ENCODE peak calls at places on chromosome 5, in eight cellular contexts. One of them, this sample, is unnamed.

GRCh38 chr5:137372386-137373160 is 126.6 kb downstream of the SPOCK1 start:
- DNase-seq in left lung: no peak
- DNase-seq in transverse colon: no peak
- DNase-seq in SK-N-SH: no peak
- DNase-seq in ascending aorta: no peak
- DNase-seq in left ventricle myocardium inferior: no peak
- DNase-seq in OCI-LY7: no peak
- DNase-seq in cardiac fibroblast: peak
- DNase-seq in this sample: peak

GRCh38 chr5:105168806-105169205 is 1606.2 kb upstream of the NUDT12 start:
- DNase-seq in transverse colon: no peak
- DNase-seq in left lung: no peak
- DNase-seq in ascending aorta: no peak
- DNase-seq in OCI-LY7: no peak
- DNase-seq in SK-N-SH: no peak
- DNase-seq in cardiac fibroblast: peak
- DNase-seq in left ventricle myocardium inferior: no peak
- DNase-seq in this sample: no peak

GRCh38 chr5:150153957-150154617 is 1.6 kb downstream of the PDGFRB start:
- DNase-seq in ascending aorta: no peak
- DNase-seq in transverse colon: no peak
- DNase-seq in OCI-LY7: peak
- DNase-seq in SK-N-SH: no peak
- DNase-seq in cardiac fibroblast: peak
- DNase-seq in left lung: no peak
- DNase-seq in left ventricle myocardium inferior: no peak
- DNase-seq in this sample: peak

GRCh38 chr5:149869266-149869875 is 75.2 kb downstream of the PDE6A start:
- DNase-seq in left lung: no peak
- DNase-seq in cardiac fibroblast: no peak
- DNase-seq in transverse colon: peak
- DNase-seq in OCI-LY7: no peak
- DNase-seq in ascending aorta: no peak
- DNase-seq in left ventricle myocardium inferior: no peak
- DNase-seq in SK-N-SH: no peak
- DNase-seq in this sample: no peak

GRCh38 chr5:124395287-124395686 is 351.2 kb downstream of the ZNF608 start:
- DNase-seq in cardiac fibroblast: no peak
- DNase-seq in ascending aorta: no peak
- DNase-seq in transverse colon: no peak
- DNase-seq in SK-N-SH: peak
- DNase-seq in left lung: peak
- DNase-seq in left ventricle myocardium inferior: no peak
- DNase-seq in OCI-LY7: no peak
- DNase-seq in this sample: no peak

GRCh38 chr5:172002310-172002709 is 4.1 kb downstream of the FBXW11 start:
- DNase-seq in ascending aorta: no peak
- DNase-seq in left ventricle myocardium inferior: no peak
- DNase-seq in SK-N-SH: peak
- DNase-seq in left lung: no peak
- DNase-seq in OCI-LY7: peak
- DNase-seq in cardiac fibroblast: peak
- DNase-seq in transverse colon: no peak
- DNase-seq in this sample: peak

GRCh38 chr5:180401236-180401907 is 48.2 kb upstream of the GFPT2 start:
- DNase-seq in transverse colon: no peak
- DNase-seq in cardiac fibroblast: no peak
- DNase-seq in left lung: no peak
- DNase-seq in OCI-LY7: no peak
- DNase-seq in left ventricle myocardium inferior: no peak
- DNase-seq in SK-N-SH: no peak
- DNase-seq in ascending aorta: no peak
- DNase-seq in this sample: no peak

GRCh38 chr5:144427871-144428270 is 257.2 kb downstream of the KCTD16 start:
- DNase-seq in left lung: no peak
- DNase-seq in transverse colon: no peak
- DNase-seq in left ventricle myocardium inferior: no peak
- DNase-seq in OCI-LY7: no peak
- DNase-seq in ascending aorta: no peak
- DNase-seq in cardiac fibroblast: peak
- DNase-seq in SK-N-SH: no peak
- DNase-seq in this sample: no peak

GRCh38 chr5:148833925-148834324 is 7.5 kb downstream of the ADRB2 start:
- DNase-seq in OCI-LY7: peak
- DNase-seq in transverse colon: no peak
- DNase-seq in left lung: no peak
- DNase-seq in left ventricle myocardium inferior: no peak
- DNase-seq in ascending aorta: no peak
- DNase-seq in SK-N-SH: no peak
- DNase-seq in cardiac fibroblast: no peak
- DNase-seq in this sample: no peak

GRCh38 chr5:139738777-139739611 is 56.6 kb upstream of the PSD2 start:
- DNase-seq in ascending aorta: no peak
- DNase-seq in cardiac fibroblast: no peak
- DNase-seq in transverse colon: no peak
- DNase-seq in left lung: no peak
- DNase-seq in OCI-LY7: no peak
- DNase-seq in SK-N-SH: no peak
- DNase-seq in left ventricle myocardium inferior: no peak
- DNase-seq in this sample: no peak

GRCh38 chr5:150519978-150520377 is 12.0 kb downstream of the NDST1 start:
- DNase-seq in left ventricle myocardium inferior: no peak
- DNase-seq in left lung: no peak
- DNase-seq in SK-N-SH: no peak
- DNase-seq in cardiac fibroblast: no peak
- DNase-seq in transverse colon: no peak
- DNase-seq in OCI-LY7: no peak
- DNase-seq in ascending aorta: no peak
- DNase-seq in this sample: no peak

GRCh38 chr5:135386886-135387628 is 12.0 kb downstream of the MACROH2A1 start:
- DNase-seq in left lung: no peak
- DNase-seq in transverse colon: peak
- DNase-seq in left ventricle myocardium inferior: no peak
- DNase-seq in ascending aorta: no peak
- DNase-seq in OCI-LY7: no peak
- DNase-seq in cardiac fibroblast: peak
- DNase-seq in SK-N-SH: no peak
- DNase-seq in this sample: peak

GRCh38 chr5:151577566-151577965 is 13.6 kb downstream of the FAT2 start:
- DNase-seq in ascending aorta: no peak
- DNase-seq in left lung: no peak
- DNase-seq in OCI-LY7: no peak
- DNase-seq in left ventricle myocardium inferior: no peak
- DNase-seq in SK-N-SH: no peak
- DNase-seq in transverse colon: no peak
- DNase-seq in cardiac fibroblast: no peak
- DNase-seq in this sample: no peak

GRCh38 chr5:1517838-1518237 is 5.9 kb downstream of the LPCAT1 start:
- DNase-seq in left ventricle myocardium inferior: peak
- DNase-seq in transverse colon: peak
- DNase-seq in left lung: peak
- DNase-seq in cardiac fibroblast: no peak
- DNase-seq in ascending aorta: peak
- DNase-seq in OCI-LY7: no peak
- DNase-seq in SK-N-SH: no peak
- DNase-seq in this sample: no peak

GRCh38 chr5:53037141-53037859 is 48.1 kb downstream of the ITGA2 start:
- DNase-seq in cardiac fibroblast: peak
- DNase-seq in OCI-LY7: no peak
- DNase-seq in left ventricle myocardium inferior: no peak
- DNase-seq in transverse colon: no peak
- DNase-seq in SK-N-SH: no peak
- DNase-seq in left lung: no peak
- DNase-seq in ascending aorta: no peak
- DNase-seq in this sample: peak

GRCh38 chr5:371811-372555 is 50.5 kb downstream of the AHRR start:
- DNase-seq in SK-N-SH: peak
- DNase-seq in cardiac fibroblast: peak
- DNase-seq in transverse colon: peak
- DNase-seq in left ventricle myocardium inferior: no peak
- DNase-seq in OCI-LY7: no peak
- DNase-seq in ascending aorta: peak
- DNase-seq in left lung: peak
- DNase-seq in this sample: no peak

GRCh38 chr5:128436825-128437224 is 101.2 kb downstream of the FBN2 start:
- DNase-seq in ascending aorta: no peak
- DNase-seq in OCI-LY7: no peak
- DNase-seq in left ventricle myocardium inferior: no peak
- DNase-seq in SK-N-SH: no peak
- DNase-seq in transverse colon: no peak
- DNase-seq in left lung: no peak
- DNase-seq in cardiac fibroblast: peak
- DNase-seq in this sample: peak

GRCh38 chr5:16508730-16509531 is 43.3 kb upstream of the ZNF622 start:
- DNase-seq in cardiac fibroblast: peak
- DNase-seq in left lung: no peak
- DNase-seq in OCI-LY7: no peak
- DNase-seq in SK-N-SH: no peak
- DNase-seq in left ventricle myocardium inferior: peak
- DNase-seq in ascending aorta: no peak
- DNase-seq in transverse colon: peak
- DNase-seq in this sample: no peak

GRCh38 chr5:87120518-87121314 is 147.0 kb upstream of the RASA1 start:
- DNase-seq in left ventricle myocardium inferior: no peak
- DNase-seq in ascending aorta: no peak
- DNase-seq in left lung: no peak
- DNase-seq in OCI-LY7: no peak
- DNase-seq in transverse colon: no peak
- DNase-seq in SK-N-SH: no peak
- DNase-seq in cardiac fibroblast: peak
- DNase-seq in this sample: peak

DNA sequence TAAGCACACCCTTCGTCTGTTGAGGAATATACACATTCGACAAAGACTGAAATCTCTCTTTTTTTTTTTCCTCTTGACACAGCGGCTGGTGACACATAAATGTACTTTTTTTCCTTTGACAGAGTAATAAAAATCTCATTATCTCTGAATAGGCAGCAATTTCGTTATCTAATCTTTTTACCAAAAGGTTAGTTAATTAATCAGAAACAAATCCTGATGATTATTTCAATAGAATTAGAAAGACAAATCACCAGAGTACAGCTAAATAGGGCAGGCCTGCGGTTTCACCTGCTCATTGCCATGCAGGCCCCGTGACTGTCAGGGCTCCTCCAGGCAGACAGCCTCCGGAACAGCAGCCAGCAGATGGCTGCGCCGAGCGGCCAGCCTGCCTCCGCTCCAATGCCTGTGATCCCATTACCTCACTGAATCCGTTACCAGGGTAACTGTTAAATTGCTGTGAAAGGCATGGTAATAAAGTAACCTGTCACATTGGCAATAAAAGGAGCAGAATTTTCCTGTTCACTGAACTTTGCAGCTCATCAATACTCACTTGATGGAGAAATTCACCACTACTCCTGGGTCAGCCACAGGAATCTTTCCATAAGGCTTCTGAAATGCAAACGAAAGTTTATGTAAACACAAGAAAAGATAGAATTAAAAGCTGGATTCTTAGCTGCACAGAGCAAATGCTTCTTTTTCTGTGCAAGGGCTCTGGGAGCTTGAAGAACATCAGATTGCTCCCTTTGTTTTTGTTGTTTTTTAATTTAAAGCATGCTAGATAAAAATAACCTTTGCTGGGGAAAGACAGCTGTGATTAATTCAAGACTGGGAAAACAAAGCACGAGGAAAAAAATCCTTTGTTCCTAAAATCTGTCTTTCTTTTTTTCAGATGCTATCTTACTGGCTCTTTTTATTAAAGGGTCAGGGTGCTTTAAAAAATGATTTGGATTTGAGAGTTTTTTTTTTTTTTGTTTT is 666.4 kb upstream of the ZNF608 start:
- DNase-seq in transverse colon: peak
- DNase-seq in OCI-LY7: peak
- DNase-seq in left lung: peak
- DNase-seq in left ventricle myocardium inferior: peak
- DNase-seq in ascending aorta: peak
- DNase-seq in SK-N-SH: peak
- DNase-seq in cardiac fibroblast: peak
- DNase-seq in this sample: peak
- H3K4me3 ChIP-seq in transverse colon: no peak
- H3K4me3 ChIP-seq in OCI-LY7: no peak
- H3K4me3 ChIP-seq in left lung: no peak
- H3K4me3 ChIP-seq in left ventricle myocardium inferior: peak
- H3K4me3 ChIP-seq in ascending aorta: peak
- H3K4me3 ChIP-seq in SK-N-SH: peak
- H3K4me3 ChIP-seq in cardiac fibroblast: no peak
- H3K4me3 ChIP-seq in this sample: peak

DNA sequence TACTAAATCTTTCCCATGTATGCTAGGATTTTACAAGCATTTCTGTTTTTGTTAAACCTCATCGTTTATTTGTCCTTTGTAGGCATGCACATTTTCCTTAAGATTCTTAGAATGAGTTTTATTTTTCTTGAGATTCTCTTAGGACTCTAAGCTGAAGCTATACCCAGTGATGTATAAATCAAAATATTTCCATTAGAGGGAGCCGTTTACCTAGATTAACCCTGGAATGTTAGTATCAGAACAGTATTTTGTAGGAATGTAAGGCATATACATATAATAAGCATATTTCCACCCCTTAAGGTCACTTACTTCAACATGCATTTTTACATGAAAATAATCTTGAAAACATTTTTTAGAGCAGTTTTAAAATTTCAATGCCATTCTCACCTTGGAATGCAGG is 35.2 kb upstream of the FCHO2 start:
- DNase-seq in left lung: no peak
- DNase-seq in OCI-LY7: peak
- DNase-seq in ascending aorta: no peak
- DNase-seq in SK-N-SH: no peak
- DNase-seq in left ventricle myocardium inferior: no peak
- DNase-seq in cardiac fibroblast: peak
- DNase-seq in transverse colon: no peak
- DNase-seq in this sample: peak
- TF ChIP-seq CTCF in left lung: peak
- TF ChIP-seq CTCF in OCI-LY7: peak
- TF ChIP-seq CTCF in ascending aorta: no peak
- TF ChIP-seq CTCF in SK-N-SH: peak
- TF ChIP-seq CTCF in left ventricle myocardium inferior: peak
- TF ChIP-seq CTCF in cardiac fibroblast: peak
- TF ChIP-seq CTCF in transverse colon: peak
- TF ChIP-seq CTCF in this sample: no peak

DNA sequence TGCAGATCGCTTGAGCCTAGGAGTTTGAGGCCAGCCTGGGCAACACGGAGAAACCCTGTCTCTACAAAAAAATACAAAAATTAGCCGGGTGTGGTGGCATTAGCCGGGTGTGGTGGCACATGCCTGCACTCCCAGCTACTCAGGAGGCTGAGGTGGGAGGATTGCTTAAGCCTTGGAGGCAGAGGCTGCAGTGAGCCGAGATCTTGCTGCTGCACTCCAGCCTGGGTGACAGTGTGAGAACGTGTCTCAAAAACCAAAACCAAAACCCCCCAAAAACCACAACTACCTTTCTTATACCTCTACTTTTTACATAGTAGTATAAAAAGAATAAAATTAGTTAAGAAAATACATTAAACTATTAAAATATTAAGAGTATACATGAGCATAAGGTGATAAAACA is 121.2 kb downstream of the RAPGEF6 start:
- DNase-seq in SK-N-SH: no peak
- DNase-seq in left lung: no peak
- DNase-seq in ascending aorta: no peak
- DNase-seq in transverse colon: no peak
- DNase-seq in cardiac fibroblast: no peak
- DNase-seq in left ventricle myocardium inferior: no peak
- DNase-seq in OCI-LY7: no peak
- DNase-seq in this sample: no peak
- H3K4me3 ChIP-seq in SK-N-SH: no peak
- H3K4me3 ChIP-seq in left lung: no peak
- H3K4me3 ChIP-seq in ascending aorta: no peak
- H3K4me3 ChIP-seq in transverse colon: no peak
- H3K4me3 ChIP-seq in cardiac fibroblast: no peak
- H3K4me3 ChIP-seq in left ventricle myocardium inferior: no peak
- H3K4me3 ChIP-seq in OCI-LY7: no peak
- H3K4me3 ChIP-seq in this sample: no peak

GRCh38 chr5:131634666-131634995 is 398 bp downstream of the RAPGEF6 start:
- DNase-seq in OCI-LY7: peak
- DNase-seq in left ventricle myocardium inferior: peak
- DNase-seq in transverse colon: peak
- DNase-seq in cardiac fibroblast: peak
- DNase-seq in ascending aorta: peak
- DNase-seq in SK-N-SH: peak
- DNase-seq in left lung: peak
- DNase-seq in this sample: no peak
- TF ChIP-seq CTCF in OCI-LY7: peak
- TF ChIP-seq CTCF in left ventricle myocardium inferior: peak
- TF ChIP-seq CTCF in transverse colon: peak
- TF ChIP-seq CTCF in cardiac fibroblast: peak
- TF ChIP-seq CTCF in ascending aorta: no peak
- TF ChIP-seq CTCF in SK-N-SH: peak
- TF ChIP-seq CTCF in left lung: no peak
- TF ChIP-seq CTCF in this sample: no peak

This sample was measured in foreskin fibroblast.